ENCODE peak calls at places on chromosomes 4 and X, in seven cellular contexts. S is kidney epithelial cell, W is HepG2, Q is fibroblast of mammary gland, R is fibroblast of pulmonary artery, Z is lung, U is tibial artery. N is an unnamed sample.

GRCh38 chrX:3184176-3184930 is 143.1 kb downstream of the ARSF start:
- DNase-seq in S (no peak), W (peak; percentile 73), Q (peak; percentile 84), R (peak; percentile 66), Z (no peak), U (peak; percentile 21), N (no peak)

GRCh38 chrX:26414534-26414933 is 198.6 kb downstream of the MAGEB5 start:
- DNase-seq in S (no peak), W (no peak), Q (no peak), R (no peak), Z (no peak), U (no peak), N (no peak)

GRCh38 chrX:138748480-138748879 is 37.0 kb upstream of the FGF13 start:
- DNase-seq in S (no peak), W (no peak), Q (peak; percentile 36), R (peak; percentile 3), Z (no peak), U (no peak), N (peak; percentile 55)

GRCh38 chr4:182973421-182974340 is 56.5 kb upstream of the DCTD start:
- DNase-seq in S (no peak), W (no peak), Q (no peak), R (peak; percentile 40), Z (no peak), U (no peak), N (no peak)

GRCh38 chr4:123127218-123127617 is 204.8 kb upstream of the NUDT6 start:
- DNase-seq in S (no peak), W (no peak), Q (peak; percentile 33), R (peak; percentile 78), Z (no peak), U (no peak), N (peak; percentile 55)

GRCh38 chr4:8769645-8770517 is 101.8 kb downstream of the HMX1 start:
- DNase-seq in S (no peak), W (no peak), Q (no peak), R (no peak), Z (no peak), U (no peak), N (no peak)

GRCh38 chr4:38674206-38675144 is 10.5 kb downstream of the KLF3 start:
- DNase-seq in S (no peak), W (peak; percentile 31), Q (no peak), R (peak; percentile 36), Z (no peak), U (no peak), N (no peak)

GRCh38 chrX:2875798-2876399 is 47.2 kb downstream of the GYG2 start:
- DNase-seq in S (no peak), W (peak; percentile 18), Q (peak; percentile 19), R (peak; percentile 23), Z (no peak), U (no peak), N (peak; percentile 57)

GRCh38 chrX:38260231-38260630 is 39.6 kb upstream of the SRPX start:
- DNase-seq in S (no peak), W (peak; percentile 25), Q (peak; percentile 40), R (peak; percentile 21), Z (no peak), U (no peak), N (peak; percentile 46)

GRCh38 chr4:154312246-154312645 is 179.4 kb downstream of the DCHS2 start:
- DNase-seq in S (no peak), W (no peak), Q (no peak), R (no peak), Z (no peak), U (no peak), N (no peak)

GRCh38 chrX:119410027-119410819 is 11.1 kb downstream of the SLC25A43 start:
- DNase-seq in S (no peak), W (peak; percentile 57), Q (peak; percentile 93), R (peak; percentile 46), Z (peak; percentile 71), U (peak; percentile 52), N (no peak)

GRCh38 chr4:150308824-150309472 is 230.7 kb downstream of the DCLK2 start:
- DNase-seq in S (no peak), W (no peak), Q (peak; percentile 65), R (peak; percentile 49), Z (no peak), U (no peak), N (no peak)

GRCh38 chrX:68746988-68747387 is 81.8 kb upstream of the EFNB1 start:
- DNase-seq in S (no peak), W (no peak), Q (no peak), R (no peak), Z (no peak), U (no peak), N (no peak)

GRCh38 chrX:107840971-107841370 is 15.3 kb downstream of the MID2 start:
- DNase-seq in S (no peak), W (no peak), Q (no peak), R (no peak), Z (no peak), U (no peak), N (no peak)

GRCh38 chr4:73922766-73923630 is 53.8 kb downstream of the CXCL1 start:
- DNase-seq in S (no peak), W (no peak), Q (peak; percentile 75), R (peak; percentile 85), Z (no peak), U (no peak), N (peak; percentile 27)

GRCh38 chr4:149785686-149786431 is 29.8 kb downstream of the IQCM start:
- DNase-seq in S (no peak), W (no peak), Q (peak; percentile 18), R (peak; percentile 56), Z (no peak), U (no peak), N (no peak)

GRCh38 chr4:27702710-27703431 is 842.2 kb downstream of the STIM2 start:
- DNase-seq in S (no peak), W (peak; percentile 6), Q (peak; percentile 15), R (no peak), Z (no peak), U (no peak), N (peak; percentile 28)

GRCh38 chr4:152663203-152664066 is 16.4 kb downstream of the TMEM154 start:
- DNase-seq in S (no peak), W (no peak), Q (peak; percentile 14), R (no peak), Z (no peak), U (no peak), N (no peak)

GRCh38 chr4:76515975-76516853 is 81.2 kb downstream of the SHROOM3 start:
- DNase-seq in S (no peak), W (no peak), Q (peak; percentile 17), R (peak; percentile 11), Z (no peak), U (no peak), N (peak; percentile 22)

GRCh38 chr4:155624478-155624877 is 42.2 kb upstream of the GUCY1A1 start:
- DNase-seq in S (peak; percentile 70), W (no peak), Q (no peak), R (no peak), Z (no peak), U (no peak), N (no peak)

GRCh38 chr4:71635094-71635493 is 148.8 kb downstream of the GC start:
- DNase-seq in S (no peak), W (no peak), Q (no peak), R (peak; percentile 0), Z (no peak), U (no peak), N (peak; percentile 1)

GRCh38 chr4:988726-989721 is 2.2 kb downstream of the IDUA start:
- DNase-seq in S (no peak), W (no peak), Q (peak; percentile 11), R (no peak), Z (no peak), U (no peak), N (no peak)

GRCh38 chr4:100889898-100890297 is 372.1 kb upstream of the EMCN start:
- DNase-seq in S (no peak), W (no peak), Q (no peak), R (no peak), Z (no peak), U (no peak), N (no peak)

GRCh38 chrX:118350221-118350620 is 4.3 kb downstream of the WDR44 start:
- DNase-seq in S (no peak), W (no peak), Q (peak; percentile 50), R (no peak), Z (no peak), U (no peak), N (peak; percentile 48)
- H3K4me3 ChIP-seq in S (no peak overlapping the region), W (no peak overlapping the region), Q (no peak overlapping the region), R (peak overlapping the region; percentile 31), Z (no peak overlapping the region), U (no peak overlapping the region), N (no peak overlapping the region)

DNA sequence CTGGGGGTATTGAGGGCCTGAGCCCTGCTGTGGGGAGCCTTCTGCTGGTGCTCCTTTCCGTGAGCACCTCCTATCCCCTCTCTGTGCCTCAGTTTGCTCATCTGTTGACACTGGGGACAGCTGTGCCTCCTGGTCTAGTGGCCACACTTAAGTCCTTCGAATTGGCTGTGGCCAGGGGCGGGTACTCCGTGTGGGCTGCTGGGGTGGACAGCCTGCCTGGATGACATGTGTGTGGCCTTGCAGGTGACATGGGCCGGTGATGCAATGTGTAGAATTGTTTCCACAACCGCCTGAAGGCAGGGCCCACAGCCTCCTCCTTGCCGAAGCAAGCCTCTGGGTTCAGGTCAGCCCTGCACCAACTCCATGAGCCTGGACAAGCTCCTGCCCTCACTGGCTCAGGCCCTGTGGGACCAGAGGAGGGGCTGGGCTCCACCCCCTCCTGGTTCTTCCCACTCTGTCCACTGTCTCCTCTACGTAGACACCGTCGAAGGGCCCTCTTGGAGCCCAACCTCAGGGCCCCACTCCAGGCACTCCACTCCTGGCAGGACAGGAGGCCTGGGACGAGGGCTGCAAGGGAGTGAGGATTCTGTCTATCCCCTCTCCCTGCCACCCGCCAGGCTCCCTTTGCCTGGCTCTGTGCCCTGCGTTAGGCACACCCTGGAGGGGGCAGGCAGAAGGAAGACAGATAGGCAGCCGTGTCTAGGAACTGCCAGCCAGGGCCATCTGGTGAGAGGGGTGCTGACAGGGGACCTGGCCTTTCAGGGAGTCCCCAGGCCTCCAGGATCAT is 1.2 kb downstream of the SH3BP2 start:
- DNase-seq in S (no peak), W (peak; percentile 69), Q (no peak), R (peak; percentile 57), Z (no peak), U (peak; percentile 36), N (no peak)
- H3K4me3 ChIP-seq in S (peak overlapping the region; percentile 60), W (peak overlapping the region; percentile 66), Q (peak overlapping the region; percentile 50), R (peak overlapping the region; percentile 65), Z (peak overlapping the region; percentile 50), U (peak overlapping the region; percentile 56), N (peak overlapping the region; percentile 50)

DNA sequence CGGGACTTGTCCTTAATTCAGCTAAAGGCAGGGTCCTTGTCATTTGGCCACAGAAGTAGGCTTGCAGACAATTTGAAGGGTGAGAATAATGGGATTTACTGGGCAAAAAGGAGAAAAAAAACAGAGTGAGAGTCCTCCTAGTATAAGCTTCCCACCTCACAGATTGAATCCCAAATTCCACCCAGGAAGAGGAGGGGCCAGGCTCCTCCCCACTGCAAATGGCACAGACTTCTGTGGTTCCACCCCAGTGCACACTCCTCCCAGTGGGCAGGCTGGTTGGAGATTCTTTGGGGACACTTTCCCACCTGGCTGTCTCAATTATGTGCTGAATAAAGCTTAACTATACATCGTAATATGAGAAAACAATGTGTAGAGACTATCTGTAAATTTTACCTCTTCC is 31.6 kb downstream of the MEPE start:
- DNase-seq in S (no peak), W (no peak), Q (no peak), R (no peak), Z (no peak), U (no peak), N (no peak)
- H3K4me3 ChIP-seq in S (no peak overlapping the region), W (no peak overlapping the region), Q (no peak overlapping the region), R (no peak overlapping the region), Z (no peak overlapping the region), U (no peak overlapping the region), N (no peak overlapping the region)

DNA sequence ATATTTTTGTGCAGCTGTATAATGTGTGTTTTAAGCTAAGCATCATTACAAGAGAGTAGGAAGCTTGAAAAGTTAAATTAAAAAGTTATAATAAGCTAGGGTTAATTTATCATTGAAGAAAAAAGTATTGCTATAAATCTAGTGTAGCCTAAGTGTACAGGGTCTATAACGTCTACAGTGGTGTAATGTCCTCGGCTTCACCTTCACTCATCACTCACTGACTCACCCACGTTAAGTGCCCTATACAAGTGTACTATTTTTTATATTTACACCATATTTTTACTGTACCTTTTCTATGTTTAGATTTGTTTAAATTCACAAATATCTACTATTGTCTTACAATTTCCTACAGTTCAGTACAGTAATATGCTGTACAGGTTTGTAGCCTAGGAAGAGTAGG is 23.5 kb downstream of the ARAP2 start:
- DNase-seq in S (no peak), W (no peak), Q (no peak), R (no peak), Z (no peak), U (no peak), N (no peak)
- H3K4me3 ChIP-seq in S (no peak overlapping the region), W (no peak overlapping the region), Q (no peak overlapping the region), R (no peak overlapping the region), Z (no peak overlapping the region), U (no peak overlapping the region), N (no peak overlapping the region)